ENCODE peak calls at places on chromosomes 3 and 15, in nine cellular contexts. Y is memory B cell, R is retina, T is right atrium auricular region, Q is AML-193, U is occipital lobe, O is RPMI8226, A is AG08395, L is neuronal stem cell. I is an unnamed sample.
A peak's percentile ranks its signal among the peaks of the same experiment; 100 is the strongest.

GRCh38 chr15:100596792-100597191 is 5.2 kb downstream of the LINS1 start:
- DNase-seq in Q (no peak), A (no peak), T (no peak), L (no peak), O (no peak), U (no peak), R (no peak), Y (no peak), I (no peak)

GRCh38 chr3:188092648-188093047 is 61.3 kb upstream of the LPP start:
- DNase-seq in Q (no peak), T (no peak), R (no peak), L (no peak), U (no peak), A (peak; percentile 41), Y (no peak), O (no peak), I (no peak)

GRCh38 chr3:10557783-10558373 is 52.5 kb upstream of the ATP2B2 start:
- DNase-seq in A (peak; percentile 52), Q (no peak), O (no peak), T (peak; percentile 50), R (no peak), L (no peak), U (no peak), Y (no peak), I (no peak)

GRCh38 chr3:116579843-116580242 is 129.7 kb upstream of the TUSC7 start:
- DNase-seq in U (no peak), Y (no peak), L (peak; percentile 38), R (no peak), O (peak; percentile 11), T (no peak), A (peak; percentile 3), Q (no peak), I (no peak)

GRCh38 chr3:50649451-50649931 is 25.2 kb upstream of the DOCK3 start:
- DNase-seq in O (no peak), L (no peak), A (no peak), Y (no peak), T (no peak), Q (no peak), U (peak; percentile 84), R (no peak), I (no peak)

GRCh38 chr3:52026016-52026415 is 30.3 kb upstream of the RPL29 start:
- DNase-seq in A (no peak), U (no peak), Y (no peak), O (no peak), T (no peak), Q (no peak), L (no peak), R (no peak), I (no peak)

GRCh38 chr3:151925419-151925818 is 52.0 kb downstream of the SUCNR1 start:
- DNase-seq in L (no peak), Q (no peak), A (no peak), T (no peak), R (no peak), O (no peak), Y (no peak), U (no peak), I (no peak)

GRCh38 chr3:107662109-107662477 is 139.3 kb downstream of the BBX start:
- DNase-seq in U (no peak), Q (no peak), L (no peak), Y (no peak), A (peak; percentile 51), T (no peak), R (no peak), O (no peak), I (no peak)